ENCODE peak calls at places on chromosomes 4 and X, in ten cellular contexts. P, I, Y, G, X, A, E, Q, F and K are unnamed samples.

GRCh38 chr4:104728380-104729122 is 233.9 kb upstream of the CXXC4 start:
- DNase-seq in P (peak; percentile 98), I (peak; percentile 73), Y (peak; percentile 1), G (no peak), X (peak; percentile 92), A (peak; percentile 95), E (no peak), Q (peak; percentile 78), F (no peak), K (no peak)

GRCh38 chr4:40980318-40980883 is 230.6 kb downstream of the NSUN7 start:
- DNase-seq in P (peak; percentile 15), I (peak; percentile 58), Y (peak; percentile 39), G (no peak), X (no peak), A (no peak), E (no peak), Q (peak; percentile 55), F (peak; percentile 17), K (no peak)

GRCh38 chr4:127982445-127982844 is 17.2 kb downstream of the ABHD18 start:
- DNase-seq in P (no peak), I (no peak), Y (no peak), G (no peak), X (no peak), A (no peak), E (no peak), Q (no peak), F (no peak), K (no peak)

GRCh38 chr4:180398564-180398963 is 1844.6 kb upstream of the TENM3 start:
- DNase-seq in P (no peak), I (no peak), Y (no peak), G (no peak), X (no peak), A (peak; percentile 19), E (no peak), Q (no peak), F (no peak), K (no peak)

GRCh38 chrX:30659421-30659820 is 6.2 kb downstream of the GK start:
- DNase-seq in P (peak; percentile 82), I (peak; percentile 91), Y (peak; percentile 60), G (no peak), X (peak; percentile 83), A (peak; percentile 94), E (no peak), Q (peak; percentile 95), F (no peak), K (no peak)

GRCh38 chr4:16018061-16018676 is 55.2 kb upstream of the FGFBP2 start:
- DNase-seq in P (no peak), I (no peak), Y (no peak), G (no peak), X (no peak), A (no peak), E (no peak), Q (no peak), F (no peak), K (no peak)

GRCh38 chrX:40392599-40392998 is 188.2 kb upstream of the ATP6AP2 start:
- DNase-seq in P (no peak), I (no peak), Y (no peak), G (no peak), X (no peak), A (no peak), E (no peak), Q (no peak), F (no peak), K (no peak)

GRCh38 chrX:129650821-129651510 is 3.8 kb downstream of the APLN start:
- DNase-seq in P (no peak), I (no peak), Y (no peak), G (no peak), X (no peak), A (no peak), E (no peak), Q (no peak), F (no peak), K (no peak)

GRCh38 chrX:108167211-108167872 is 75.8 kb downstream of the ATG4A start:
- DNase-seq in P (peak; percentile 56), I (peak; percentile 67), Y (peak; percentile 15), G (no peak), X (peak; percentile 38), A (peak; percentile 72), E (no peak), Q (peak; percentile 68), F (no peak), K (no peak)